ENCODE peak calls at places on chromosomes 13 and 19, in five cellular contexts. J, O, D, E and K are unnamed samples.

GRCh38 chr19:991174-991931 is 7.2 kb downstream of the WDR18 start:
- DNase-seq in J (peak), O (peak), D (no peak), E (no peak), K (no peak)

GRCh38 chr13:106373989-106374572 is 161.4 kb downstream of the EFNB2 start:
- DNase-seq in J (no peak), O (no peak), D (peak), E (no peak), K (no peak)

GRCh38 chr13:79380943-79381445 is 25.1 kb downstream of the RBM26 start:
- DNase-seq in J (no peak), O (no peak), D (no peak), E (no peak), K (no peak)

GRCh38 chr19:2887391-2887914 is 13.3 kb upstream of the ZNF57 start:
- DNase-seq in J (peak), O (peak), D (peak), E (peak), K (peak)

GRCh38 chr13:39284801-39285388 is 246.6 kb downstream of the NHLRC3 start:
- DNase-seq in J (no peak), O (no peak), D (no peak), E (no peak), K (no peak)

GRCh38 chr13:25237083-25237482 is 50.2 kb downstream of the MTMR6 start:
- DNase-seq in J (no peak), O (no peak), D (no peak), E (no peak), K (no peak)

GRCh38 chr19:55383279-55383788 is 758 bp downstream of the TMEM238 start:
- DNase-seq in J (no peak), O (no peak), D (no peak), E (no peak), K (no peak)

GRCh38 chr19:6103217-6103644 is 7.1 kb downstream of the RFX2 start:
- DNase-seq in J (no peak), O (no peak), D (peak), E (no peak), K (no peak)

GRCh38 chr13:26325876-26326275 is 71.9 kb downstream of the CDK8 start:
- DNase-seq in J (no peak), O (no peak), D (no peak), E (no peak), K (no peak)

GRCh38 chr13:59793107-59793506 is 370.6 kb downstream of the DIAPH3 start:
- DNase-seq in J (no peak), O (no peak), D (no peak), E (no peak), K (no peak)

GRCh38 chr13:25401958-25402357 is 30.2 kb downstream of the ATP8A2 start:
- DNase-seq in J (no peak), O (no peak), D (no peak), E (no peak), K (no peak)

GRCh38 chr19:45954132-45954531 is 19.5 kb downstream of the NOVA2 start:
- DNase-seq in J (no peak), O (no peak), D (no peak), E (no peak), K (no peak)

GRCh38 chr13:65112123-65113075 is 2117.7 kb downstream of the PCDH9 start:
- DNase-seq in J (no peak), O (no peak), D (no peak), E (no peak), K (no peak)

GRCh38 chr19:1409204-1410005 is 2.0 kb downstream of the DAZAP1 start:
- DNase-seq in J (no peak), O (no peak), D (no peak), E (no peak), K (no peak)

GRCh38 chr19:35381926-35382325 is 11.1 kb downstream of the GPR42 start:
- DNase-seq in J (no peak), O (no peak), D (no peak), E (no peak), K (no peak)

GRCh38 chr13:75635621-75636338 is at the start of gene LMO7:
- DNase-seq in J (peak), O (no peak), D (peak), E (peak), K (no peak)

GRCh38 chr13:106348032-106348431 is 187.4 kb downstream of the EFNB2 start:
- DNase-seq in J (no peak), O (peak), D (peak), E (no peak), K (no peak)

GRCh38 chr19:677201-677600 is 1.0 kb downstream of the FSTL3 start:
- DNase-seq in J (no peak), O (no peak), D (peak), E (peak), K (no peak)

GRCh38 chr19:38277549-38277948 is 13.2 kb downstream of the SPINT2 start:
- DNase-seq in J (no peak), O (no peak), D (no peak), E (no peak), K (no peak)

GRCh38 chr19:51407631-51408131 is 9.8 kb downstream of the SIGLEC10 start:
- DNase-seq in J (peak), O (peak), D (peak), E (peak), K (no peak)

GRCh38 chr19:12982648-12983047 is 12.6 kb upstream of the NFIX start:
- DNase-seq in J (no peak), O (no peak), D (no peak), E (no peak), K (no peak)

GRCh38 chr19:41995959-41996797 is 2.1 kb upstream of the ATP1A3 start:
- DNase-seq in J (peak), O (no peak), D (no peak), E (no peak), K (no peak)

GRCh38 chr19:17098326-17098725 is 22.7 kb downstream of the MYO9B start:
- DNase-seq in J (no peak), O (no peak), D (no peak), E (no peak), K (no peak)

GRCh38 chr19:34503546-34504272 is 22.2 kb downstream of the WTIP start:
- DNase-seq in J (no peak), O (no peak), D (no peak), E (no peak), K (no peak)

GRCh38 chr19:3968556-3969434 is 2.1 kb downstream of the DAPK3 start:
- DNase-seq in J (peak), O (peak), D (peak), E (peak), K (peak)

GRCh38 chr13:33785384-33785783 is 32.6 kb upstream of the RFC3 start:
- DNase-seq in J (peak), O (no peak), D (no peak), E (no peak), K (no peak)

GRCh38 chr19:40214936-40215335 is 3.2 kb downstream of the TTC9B start:
- DNase-seq in J (no peak), O (no peak), D (no peak), E (no peak), K (no peak)

GRCh38 chr19:40217027-40217810 is 965 bp downstream of the TTC9B start:
- DNase-seq in J (peak), O (peak), D (no peak), E (no peak), K (no peak)

GRCh38 chr19:40216013-40216776 is 2.0 kb downstream of the TTC9B start:
- DNase-seq in J (no peak), O (no peak), D (no peak), E (no peak), K (no peak)

GRCh38 chr19:40217921-40218890 is at the start of gene TTC9B:
- DNase-seq in J (peak), O (no peak), D (no peak), E (no peak), K (no peak)

DNA sequence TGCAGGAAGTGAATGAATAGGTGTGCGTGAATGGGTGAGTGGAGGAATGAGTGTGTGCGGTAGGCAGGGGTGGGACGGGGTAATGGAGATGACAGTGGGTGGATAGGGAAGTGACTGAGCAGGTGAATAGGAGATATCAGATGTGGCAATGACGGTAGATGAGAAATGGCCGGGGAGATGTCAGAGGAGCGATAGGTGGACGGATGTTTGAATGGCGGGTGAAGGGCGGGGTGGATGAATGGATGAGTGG is 1.5 kb downstream of the TTC9B start:
- DNase-seq in J (no peak), O (no peak), D (no peak), E (no peak), K (no peak)
- TF ChIP-seq EZH2 in J (no peak), O (no peak), D (no peak), E (no peak), K (no peak)

GRCh38 chr19:11538232-11539036 is at the start of gene CNN1:
- DNase-seq in J (peak), O (no peak), D (peak), E (peak), K (no peak)
- TF ChIP-seq POLR2AphosphoS5 in J (no peak), O (no peak), D (no peak), E (no peak), K (no peak)

GRCh38 chr13:99981115-99982020 is at the start of gene ZIC2:
- DNase-seq in J (peak), O (peak), D (no peak), E (no peak), K (no peak)
- H3K9ac ChIP-seq in J (peak), O (peak), D (no peak), E (no peak), K (peak)

GRCh38 chr13:112825875-112826274 is 136.0 kb downstream of the ATP11A start:
- DNase-seq in J (no peak), O (no peak), D (no peak), E (no peak), K (no peak)
- TF ChIP-seq EZH2 in J (no peak), O (no peak), D (no peak), E (no peak), K (no peak)